ENCODE peak calls at places on chromosomes 16 and 17, in five cellular contexts. L is heart left ventricle, R is GM23248, E is GM23338, V is trophoblast cell. G is an unnamed sample. For H3K4me1, the result is how much of the 10 kb centered on the place peaks cover.

GRCh38 chr17:15261063-15261817 is 3.9 kb downstream of the PMP22 start:
- DNase-seq in L (peak), R (peak), E (peak), V (no peak), G (peak)

GRCh38 chr17:9115446-9116265 is 94.3 kb downstream of the NTN1 start:
- DNase-seq in L (peak), R (peak), E (peak), V (no peak), G (no peak)

GRCh38 chr17:30363715-30364202 is 15.0 kb upstream of the CPD start:
- DNase-seq in L (no peak), R (peak), E (no peak), V (peak), G (peak)

GRCh38 chr17:4899341-4900230 is at the start of gene C17orf107:
- DNase-seq in L (peak), R (peak), E (peak), V (peak), G (peak)

GRCh38 chr17:6648181-6648580 is 3.2 kb downstream of the MED31 start:
- DNase-seq in L (no peak), R (peak), E (peak), V (no peak), G (no peak)

GRCh38 chr17:65666869-65667268 is 105.4 kb upstream of the AXIN2 start:
- DNase-seq in L (no peak), R (no peak), E (no peak), V (no peak), G (no peak)

GRCh38 chr17:1134634-1135324 is 45.0 kb downstream of the ABR start:
- DNase-seq in L (peak), R (peak), E (no peak), V (no peak), G (no peak)

GRCh38 chr17:42804918-42805367 is 6.3 kb downstream of the CNTD1 start:
- DNase-seq in L (no peak), R (no peak), E (no peak), V (no peak), G (no peak)

GRCh38 chr16:14509675-14510132 is 120.4 kb downstream of the PARN start:
- DNase-seq in L (no peak), R (peak), E (peak), V (no peak), G (no peak)

GRCh38 chr16:14510939-14511797 is 118.9 kb downstream of the PARN start:
- DNase-seq in L (no peak), R (peak), E (no peak), V (no peak), G (peak)

GRCh38 chr16:14513389-14514107 is 116.5 kb downstream of the PARN start:
- DNase-seq in L (no peak), R (no peak), E (no peak), V (no peak), G (no peak)

GRCh38 chr16:14510581-14510938 is 119.5 kb downstream of the PARN start:
- DNase-seq in L (no peak), R (no peak), E (no peak), V (no peak), G (no peak)

GRCh38 chr16:14511798-14512131 is 118.3 kb downstream of the PARN start:
- DNase-seq in L (no peak), R (peak), E (no peak), V (no peak), G (no peak)
- H3K27ac ChIP-seq in L (no peak), R (peak), E (no peak), V (no peak), G (peak)

GRCh38 chr17:40307691-40308289 is 1.2 kb upstream of the RARA start:
- DNase-seq in L (no peak), R (peak), E (no peak), V (no peak), G (no peak)

GRCh38 chr17:40307001-40307690 is 1.8 kb upstream of the RARA start:
- DNase-seq in L (no peak), R (peak), E (peak), V (no peak), G (no peak)

GRCh38 chr17:40304464-40304863 is 4.5 kb upstream of the RARA start:
- DNase-seq in L (no peak), R (peak), E (no peak), V (peak), G (no peak)

GRCh38 chr17:40303706-40304450 is 5.1 kb upstream of the RARA start:
- DNase-seq in L (no peak), R (peak), E (no peak), V (no peak), G (no peak)

DNA sequence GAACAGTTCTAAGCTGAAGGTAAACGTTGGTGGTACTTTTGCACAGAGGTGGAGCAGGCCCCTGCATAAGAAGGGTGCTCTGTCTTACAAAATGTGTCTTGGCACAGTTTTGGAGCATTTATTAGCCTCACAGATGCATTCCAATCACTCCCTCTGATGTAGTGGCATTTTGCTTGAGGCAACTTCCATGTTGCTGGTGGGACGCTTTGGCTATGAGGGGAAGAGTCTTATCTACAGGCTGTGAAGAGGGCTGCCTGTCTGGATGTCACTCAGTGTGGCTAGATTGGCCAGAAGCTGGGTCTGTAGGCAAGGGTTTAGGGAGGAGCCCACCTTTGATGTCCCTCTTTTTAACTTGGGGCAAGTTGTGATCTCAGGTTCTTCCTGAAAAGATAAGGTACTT is 2.6 kb upstream of the RARA start:
- DNase-seq in L (no peak), R (peak), E (no peak), V (peak), G (no peak)
- H3K4me1 ChIP-seq in L (half or more), R (half or more), E (under half), V (under half), G (under half)

GRCh38 chr17:51653902-51654301 is 393.6 kb downstream of the UTP18 start:
- DNase-seq in L (no peak), R (no peak), E (peak), V (no peak), G (no peak)
- H3K27ac ChIP-seq in L (no peak), R (no peak), E (no peak), V (no peak), G (no peak)

DNA sequence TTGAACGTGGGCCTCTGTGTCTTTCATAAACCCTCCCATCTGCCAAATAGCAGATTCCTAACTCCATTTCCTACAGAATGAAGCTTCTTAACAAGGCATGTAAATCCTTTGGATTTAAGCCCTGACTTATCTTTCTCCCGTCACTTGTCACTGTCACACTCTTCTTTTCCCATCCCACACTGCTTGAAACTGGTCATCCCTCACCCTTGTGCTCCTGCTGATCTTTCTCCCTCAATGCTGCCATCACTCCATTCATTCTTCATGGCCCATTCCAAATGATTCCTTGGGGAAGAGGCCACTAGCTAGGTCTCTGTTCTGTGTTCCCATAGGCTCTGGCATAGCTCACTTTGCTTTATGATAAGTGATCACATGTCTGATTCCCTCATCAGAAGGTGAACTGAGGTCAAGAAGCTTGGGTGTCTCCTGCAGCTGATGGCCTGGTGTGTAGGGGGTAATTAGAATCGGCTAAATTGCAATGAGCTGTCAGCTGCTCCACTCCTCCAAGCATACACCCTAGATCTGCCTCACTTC is 61.7 kb downstream of the PECAM1 start:
- DNase-seq in L (no peak), R (no peak), E (no peak), V (no peak), G (no peak)
- H3K4me1 ChIP-seq in L (half or more), R (under half), E (under half), V (under half), G (under half)

GRCh38 chr16:66569827-66570405 is 3.7 kb downstream of the CMTM1 start:
- DNase-seq in L (no peak), R (peak), E (no peak), V (peak), G (no peak)
- H3K27ac ChIP-seq in L (no peak), R (peak), E (no peak), V (no peak), G (no peak)

DNA sequence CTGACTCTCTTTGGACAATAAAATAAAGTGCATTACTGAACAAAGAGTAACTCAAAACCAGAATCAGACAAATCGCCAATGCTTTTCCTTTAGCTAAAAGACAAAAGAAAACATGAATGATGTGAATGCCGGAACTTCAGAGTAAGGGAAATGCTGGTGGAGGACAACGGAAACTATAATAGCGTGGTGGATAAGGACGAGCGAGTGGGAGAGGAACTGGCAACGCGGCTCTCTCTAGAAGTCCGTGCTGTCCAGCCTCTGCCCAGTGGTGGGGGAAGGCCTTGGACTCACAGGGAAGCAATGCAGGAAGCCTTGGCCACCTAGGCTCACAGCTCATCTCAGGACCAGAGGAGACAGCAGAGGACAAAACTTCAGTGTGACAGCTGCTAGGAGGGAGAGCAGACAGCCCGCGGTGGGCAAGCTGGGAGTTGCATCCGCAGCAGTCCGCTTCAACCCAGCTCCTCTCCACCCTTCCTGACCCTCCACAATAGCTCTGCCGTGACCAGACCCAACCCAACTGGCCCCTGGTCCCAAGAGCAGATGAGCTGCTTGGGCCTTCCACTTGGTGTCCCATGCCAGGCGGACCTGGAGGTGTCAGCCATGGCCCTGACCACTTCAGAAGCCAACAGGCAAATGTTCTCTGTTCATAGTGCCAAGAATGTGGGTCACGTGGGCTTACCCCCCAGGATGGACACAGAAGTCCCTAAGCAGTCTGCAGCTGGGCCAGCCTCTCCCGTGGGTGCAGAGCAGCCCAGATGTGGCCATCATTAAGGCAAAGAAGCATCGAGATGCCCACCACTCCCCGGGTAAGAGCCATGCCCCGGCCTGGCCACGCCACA is 5.3 kb upstream of the FAAP100 start:
- DNase-seq in L (no peak), R (no peak), E (no peak), V (no peak), G (no peak)
- H3K4me1 ChIP-seq in L (half or more), R (under half), E (under half), V (under half), G (under half)

G was measured in foreskin keratinocyte.